ENCODE peak calls at places on chromosomes 4 and X, in five cellular contexts. T, I, W, B and F are unnamed samples. For H3K4me1, the result is how much of the 10 kb centered on the place peaks cover.

GRCh38 chr4:87949961-87950360 is 25.6 kb upstream of the SPP1 start:
- DNase-seq in T (peak), I (no peak), W (peak), B (no peak), F (no peak)

GRCh38 chr4:54482529-54482961 is 175.2 kb upstream of the KIT start:
- DNase-seq in T (no peak), I (no peak), W (no peak), B (no peak), F (no peak)

GRCh38 chrX:68837119-68837518 is 8.3 kb downstream of the EFNB1 start:
- DNase-seq in T (no peak), I (no peak), W (no peak), B (no peak), F (no peak)

GRCh38 chrX:4547218-4547836 is 833.9 kb upstream of the PRKX start:
- DNase-seq in T (peak), I (no peak), W (peak), B (peak), F (no peak)

GRCh38 chr4:3257125-3257690 is 8.2 kb downstream of the MSANTD1 start:
- DNase-seq in T (no peak), I (no peak), W (no peak), B (peak), F (no peak)

GRCh38 chr4:13700196-13701140 is 72.9 kb upstream of the BOD1L1 start:
- DNase-seq in T (peak), I (no peak), W (no peak), B (no peak), F (no peak)

GRCh38 chrX:65695849-65696248 is 28.4 kb downstream of the MSN start:
- DNase-seq in T (no peak), I (no peak), W (no peak), B (no peak), F (no peak)

GRCh38 chr4:14254252-14254651 is 626.7 kb upstream of the BOD1L1 start:
- DNase-seq in T (peak), I (peak), W (peak), B (peak), F (no peak)

GRCh38 chrX:129622757-129623301 is 31.9 kb downstream of the APLN start:
- DNase-seq in T (no peak), I (peak), W (peak), B (no peak), F (no peak)

GRCh38 chr4:121408-122084 is 2.8 kb upstream of the ZNF718 start:
- DNase-seq in T (no peak), I (no peak), W (no peak), B (no peak), F (peak)

GRCh38 chr4:141501931-141502330 is 134.5 kb upstream of the IL15 start:
- DNase-seq in T (no peak), I (no peak), W (peak), B (no peak), F (no peak)

GRCh38 chr4:112029642-112030235 is 115.5 kb upstream of the FAM241A start:
- DNase-seq in T (no peak), I (no peak), W (no peak), B (no peak), F (no peak)

GRCh38 chr4:151659631-151660030 is 101.2 kb downstream of the GATB start:
- DNase-seq in T (no peak), I (no peak), W (peak), B (no peak), F (no peak)

GRCh38 chr4:58247792-58248191 is 1137.6 kb upstream of the IGFBP7 start:
- DNase-seq in T (peak), I (no peak), W (no peak), B (no peak), F (no peak)

GRCh38 chr4:6492027-6492590 is 19.7 kb upstream of the PPP2R2C start:
- DNase-seq in T (no peak), I (no peak), W (no peak), B (no peak), F (no peak)

GRCh38 chr4:70629469-70630090 is 1.0 kb downstream of the ENAM start:
- DNase-seq in T (no peak), I (no peak), W (no peak), B (no peak), F (no peak)

GRCh38 chrX:107324493-107325310 is 118.3 kb downstream of the DNAAF6 start:
- DNase-seq in T (peak), I (no peak), W (peak), B (peak), F (no peak)

GRCh38 chr4:102405706-102406510 is 60.6 kb upstream of the SLC39A8 start:
- DNase-seq in T (no peak), I (no peak), W (no peak), B (no peak), F (no peak)

GRCh38 chr4:42442601-42443000 is 45.3 kb downstream of the SHISA3 start:
- DNase-seq in T (no peak), I (no peak), W (peak), B (no peak), F (no peak)

GRCh38 chr4:42436950-42437349 is 39.7 kb downstream of the SHISA3 start:
- DNase-seq in T (no peak), I (no peak), W (no peak), B (no peak), F (no peak)
- H3K27ac ChIP-seq in T (no peak), I (no peak), W (no peak), B (no peak), F (no peak)

GRCh38 chrX:17413228-17413627 is 38.2 kb downstream of the NHS start:
- DNase-seq in T (peak), I (no peak), W (no peak), B (no peak), F (no peak)
- H3K4me3 ChIP-seq in T (peak), I (no peak), W (no peak), B (no peak), F (no peak)

DNA sequence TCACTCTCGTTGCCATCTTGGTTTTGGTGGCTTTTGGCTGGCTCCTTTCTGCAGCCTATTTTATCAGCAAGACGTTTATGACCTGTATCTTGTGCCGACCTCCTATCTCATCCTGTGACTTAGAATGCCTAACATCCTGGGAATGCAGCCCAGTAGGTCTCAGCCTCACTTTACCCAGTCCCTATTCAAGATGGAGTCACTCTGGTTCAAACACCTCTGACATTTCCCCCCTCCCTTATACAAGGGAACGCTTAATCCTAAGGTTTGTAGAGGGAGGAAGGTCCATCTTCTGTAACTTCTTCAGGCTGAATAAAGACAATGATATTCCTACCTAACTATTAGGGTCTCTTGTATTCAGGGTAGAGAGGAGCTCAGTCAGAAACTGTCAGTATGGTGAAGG is 79.3 kb upstream of the SPANXB1 start:
- DNase-seq in T (no peak), I (no peak), W (no peak), B (no peak), F (no peak)
- H3K4me1 ChIP-seq in T (under half), I (under half), W (under half), B (under half), F (under half)

GRCh38 chr4:121181493-121181892 is 17.4 kb upstream of the TNIP3 start:
- DNase-seq in T (no peak), I (no peak), W (no peak), B (no peak), F (no peak)

GRCh38 chr4:121183359-121183758 is 19.2 kb upstream of the TNIP3 start:
- DNase-seq in T (no peak), I (no peak), W (no peak), B (no peak), F (no peak)

GRCh38 chr4:121185960-121186359 is 21.8 kb upstream of the TNIP3 start:
- DNase-seq in T (no peak), I (no peak), W (no peak), B (no peak), F (no peak)

GRCh38 chr4:121180558-121180957 is 16.4 kb upstream of the TNIP3 start:
- DNase-seq in T (no peak), I (no peak), W (no peak), B (no peak), F (no peak)

GRCh38 chr4:121182296-121182695 is 18.2 kb upstream of the TNIP3 start:
- DNase-seq in T (no peak), I (no peak), W (peak), B (no peak), F (no peak)
- H3K27ac ChIP-seq in T (no peak), I (no peak), W (no peak), B (peak), F (peak)

DNA sequence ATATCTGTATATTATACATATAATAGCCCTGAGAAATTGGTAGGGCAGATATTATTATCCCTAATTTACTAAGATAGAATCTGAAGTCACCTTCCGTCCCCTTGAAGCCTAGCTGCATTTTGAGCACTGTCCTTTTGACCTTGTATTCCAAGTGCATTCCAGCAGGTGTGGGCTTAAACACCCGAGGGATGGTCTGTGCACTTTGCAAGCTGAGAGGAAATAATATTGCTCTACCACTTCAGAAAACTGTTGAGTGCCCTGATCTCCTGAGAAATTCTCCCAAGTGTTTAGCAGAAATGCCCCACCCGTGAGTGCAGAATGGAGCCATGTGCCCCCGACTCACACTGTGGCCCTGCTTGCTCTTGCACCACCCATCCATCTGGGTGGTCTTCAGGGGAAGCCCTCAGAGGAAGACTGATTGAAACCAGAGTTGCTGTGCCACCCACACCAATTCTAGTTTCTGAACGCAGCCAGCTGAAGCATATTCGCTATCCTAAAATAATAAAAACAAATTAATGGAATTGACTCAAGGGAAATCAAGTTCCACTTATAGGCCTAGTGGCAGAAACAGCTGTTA is 41.1 kb upstream of the PRKG2 start:
- DNase-seq in T (no peak), I (no peak), W (no peak), B (no peak), F (no peak)
- H3K4me3 ChIP-seq in T (no peak), I (no peak), W (no peak), B (no peak), F (no peak)

GRCh38 chr4:139768913-139769312 is 103.3 kb downstream of the MGST2 start:
- DNase-seq in T (peak), I (no peak), W (no peak), B (no peak), F (no peak)
- H3K4me1 ChIP-seq in T (under half), I (under half), W (under half), B (under half), F (under half)